ENCODE peak calls at places on chromosomes 6 and 20, in nine cellular contexts. K, H, N, X, C, I, O, D and L are unnamed samples.
A peak's percentile ranks its signal among the peaks of the same experiment; 100 is the strongest.

GRCh38 chr20:45489083-45489531 is 19.6 kb downstream of the WFDC2 start:
- DNase-seq in K (no peak), H (peak; percentile 88), N (peak; percentile 33), X (no peak), C (no peak), I (no peak), O (no peak), D (no peak), L (no peak)

GRCh38 chr20:35661013-35661412 is 3.7 kb downstream of the CPNE1 start:
- DNase-seq in K (no peak), H (peak; percentile 46), N (no peak), X (no peak), C (no peak), I (no peak), O (no peak), D (no peak), L (no peak)

GRCh38 chr6:19033683-19034082 is 646.5 kb downstream of the RNF144B start:
- DNase-seq in K (no peak), H (no peak), N (no peak), X (no peak), C (no peak), I (no peak), O (no peak), D (no peak), L (no peak)

GRCh38 chr20:4087923-4088322 is 72.6 kb upstream of the RNF24 start:
- DNase-seq in K (no peak), H (no peak), N (no peak), X (no peak), C (no peak), I (no peak), O (no peak), D (no peak), L (no peak)

GRCh38 chr6:54810182-54810581 is 36.4 kb upstream of the FAM83B start:
- DNase-seq in K (no peak), H (peak; percentile 16), N (peak; percentile 42), X (no peak), C (no peak), I (no peak), O (no peak), D (no peak), L (no peak)

GRCh38 chr6:5384276-5384675 is 123.0 kb downstream of the FARS2 start:
- DNase-seq in K (no peak), H (no peak), N (no peak), X (no peak), C (no peak), I (no peak), O (no peak), D (no peak), L (no peak)

GRCh38 chr6:159541296-159541695 is 151.7 kb downstream of the SOD2 start:
- DNase-seq in K (no peak), H (no peak), N (no peak), X (no peak), C (peak; percentile 26), I (no peak), O (no peak), D (no peak), L (no peak)

GRCh38 chr20:63529861-63530787 is 7.1 kb downstream of the PTK6 start:
- DNase-seq in K (peak; percentile 18), H (no peak), N (no peak), X (peak; percentile 50), C (no peak), I (no peak), O (no peak), D (peak; percentile 22), L (no peak)

GRCh38 chr20:12847862-12848261 is 160.9 kb upstream of the SPTLC3 start:
- DNase-seq in K (no peak), H (peak; percentile 35), N (no peak), X (no peak), C (peak; percentile 16), I (no peak), O (no peak), D (no peak), L (no peak)

GRCh38 chr6:46453221-46453620 is 38.0 kb downstream of the RCAN2 start:
- DNase-seq in K (no peak), H (peak; percentile 45), N (peak; percentile 79), X (no peak), C (no peak), I (no peak), O (no peak), D (no peak), L (no peak)

GRCh38 chr20:5504061-5504739 is 187.4 kb upstream of the PROKR2 start:
- DNase-seq in K (peak; percentile 76), H (no peak), N (peak; percentile 66), X (peak; percentile 76), C (peak; percentile 41), I (peak; percentile 51), O (no peak), D (no peak), L (no peak)

GRCh38 chr20:38286586-38287502 is 17.1 kb upstream of the BPI start:
- DNase-seq in K (no peak), H (no peak), N (no peak), X (no peak), C (no peak), I (peak; percentile 39), O (no peak), D (no peak), L (no peak)

GRCh38 chr6:53770690-53771320 is 24.0 kb upstream of the LRRC1 start:
- DNase-seq in K (no peak), H (peak; percentile 43), N (no peak), X (no peak), C (no peak), I (no peak), O (no peak), D (no peak), L (no peak)

GRCh38 chr20:38649275-38649891 is 47.8 kb downstream of the ARHGAP40 start:
- DNase-seq in K (no peak), H (no peak), N (peak; percentile 23), X (no peak), C (peak; percentile 38), I (no peak), O (peak; percentile 43), D (no peak), L (no peak)

GRCh38 chr20:11155156-11155805 is 481.5 kb upstream of the JAG1 start:
- DNase-seq in K (no peak), H (no peak), N (no peak), X (no peak), C (no peak), I (no peak), O (no peak), D (no peak), L (no peak)

GRCh38 chr6:2876210-2877056 is 26.7 kb downstream of the SERPINB9 start:
- DNase-seq in K (peak; percentile 74), H (peak; percentile 90), N (peak; percentile 92), X (peak; percentile 83), C (peak; percentile 67), I (peak; percentile 91), O (no peak), D (no peak), L (peak; percentile 79)

GRCh38 chr20:2470432-2471193 is at the start of gene SNRPB:
- DNase-seq in K (peak; percentile 98), H (peak; percentile 98), N (peak; percentile 100), X (peak; percentile 98), C (peak; percentile 97), I (peak; percentile 98), O (peak; percentile 99), D (peak; percentile 98), L (peak; percentile 88)

GRCh38 chr6:53734473-53735299 is 60.1 kb upstream of the LRRC1 start:
- DNase-seq in K (peak; percentile 68), H (peak; percentile 93), N (peak; percentile 26), X (no peak), C (peak; percentile 82), I (no peak), O (peak; percentile 42), D (peak; percentile 14), L (no peak)

GRCh38 chr6:98836025-98836961 is 1.9 kb downstream of the POU3F2 start:
- DNase-seq in K (no peak), H (no peak), N (no peak), X (no peak), C (peak; percentile 45), I (no peak), O (no peak), D (no peak), L (no peak)

DNA sequence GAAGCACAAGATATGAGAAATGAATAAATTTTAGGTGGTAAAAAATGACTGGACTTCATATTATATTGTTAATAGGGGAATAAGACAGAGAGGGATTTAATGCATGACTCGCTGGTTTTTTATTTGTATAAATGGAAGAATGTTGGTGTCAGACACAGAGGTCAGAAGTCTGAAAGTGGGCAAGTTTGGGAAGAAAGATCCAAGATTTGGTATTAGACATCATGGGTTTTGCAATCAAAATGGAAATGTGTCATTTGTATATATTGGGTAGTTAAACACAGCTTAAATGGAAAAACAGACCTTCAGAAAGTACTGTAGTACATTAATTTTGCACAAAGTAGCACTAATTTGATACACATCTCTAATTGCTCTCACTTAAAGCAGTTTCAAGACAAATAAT is 96.2 kb downstream of the EYA4 start:
- DNase-seq in K (no peak), H (no peak), N (peak; percentile 87), X (no peak), C (no peak), I (no peak), O (no peak), D (no peak), L (no peak)
- H3K36me3 ChIP-seq in K (no peaks in the 10 kb centered on the region), H (no peaks in the 10 kb centered on the region), N (no peaks in the 10 kb centered on the region), X (no peaks in the 10 kb centered on the region), C (no peaks in the 10 kb centered on the region), I (no peaks in the 10 kb centered on the region), O (no peaks in the 10 kb centered on the region), D (no peaks in the 10 kb centered on the region), L (no peaks in the 10 kb centered on the region)

GRCh38 chr20:49104365-49104648 is 58.2 kb downstream of the CSE1L start:
- DNase-seq in K (no peak), H (no peak), N (no peak), X (no peak), C (no peak), I (no peak), O (no peak), D (no peak), L (no peak)
- H3K36me3 ChIP-seq in K (no peaks in the 10 kb centered on the region), H (peaks cover 22% of the 10 kb centered on the region), N (peaks cover 6% of the 10 kb centered on the region), X (peaks cover 23% of the 10 kb centered on the region), C (peaks cover 56% of the 10 kb centered on the region), I (peaks cover 4% of the 10 kb centered on the region), O (peaks cover 66% of the 10 kb centered on the region), D (peaks cover 14% of the 10 kb centered on the region), L (peaks cover 52% of the 10 kb centered on the region)

DNA sequence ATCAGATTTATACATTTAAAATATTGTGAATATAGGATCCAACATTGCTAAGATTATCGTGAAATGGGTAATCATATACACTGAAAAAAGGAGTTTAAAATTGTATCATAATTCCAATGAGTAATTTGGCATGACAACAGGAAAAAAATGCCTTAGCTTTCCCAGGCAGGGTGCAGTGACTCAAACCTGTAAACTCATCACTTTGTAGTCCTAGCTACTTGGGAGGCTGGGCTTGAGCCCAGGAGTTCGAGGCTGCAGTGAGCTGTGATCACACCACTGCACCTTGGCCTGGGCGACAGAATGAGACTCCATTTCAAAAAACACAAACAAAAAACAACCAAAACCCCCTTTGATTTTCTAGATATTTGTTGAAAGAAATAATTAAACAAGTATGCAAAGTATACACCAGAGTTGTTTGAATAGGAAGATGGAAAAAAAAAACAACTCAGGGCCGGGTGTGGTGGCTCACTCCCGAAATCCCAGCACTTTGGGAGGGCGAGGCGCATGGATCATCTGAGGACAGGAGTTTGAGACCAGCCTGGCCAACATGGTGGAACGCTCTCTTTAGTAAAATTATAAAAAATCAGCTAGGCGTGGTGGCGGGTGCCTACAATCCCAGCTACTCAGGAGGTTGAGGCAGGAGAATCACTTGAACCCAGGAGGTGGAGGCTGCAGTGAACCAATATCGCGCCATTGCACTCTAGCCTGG is 98.7 kb downstream of the TRERF1 start:
- DNase-seq in K (no peak), H (peak; percentile 52), N (peak; percentile 66), X (no peak), C (no peak), I (no peak), O (no peak), D (no peak), L (no peak)
- H3K36me3 ChIP-seq in K (no peaks in the 10 kb centered on the region), H (no peaks in the 10 kb centered on the region), N (no peaks in the 10 kb centered on the region), X (no peaks in the 10 kb centered on the region), C (no peaks in the 10 kb centered on the region), I (no peaks in the 10 kb centered on the region), O (peaks cover 3% of the 10 kb centered on the region), D (no peaks in the 10 kb centered on the region), L (no peaks in the 10 kb centered on the region)

GRCh38 chr20:58670659-58671058 is 19.6 kb downstream of the STX16 start:
- DNase-seq in K (no peak), H (no peak), N (no peak), X (no peak), C (no peak), I (no peak), O (no peak), D (no peak), L (no peak)
- H3K36me3 ChIP-seq in K (peaks cover 10% of the 10 kb centered on the region), H (peaks cover 22% of the 10 kb centered on the region), N (peaks cover 4% of the 10 kb centered on the region), X (peaks cover 24% of the 10 kb centered on the region), C (peaks cover 67% of the 10 kb centered on the region), I (peaks cover 9% of the 10 kb centered on the region), O (peaks cover 73% of the 10 kb centered on the region), D (peaks cover 58% of the 10 kb centered on the region), L (peaks cover 61% of the 10 kb centered on the region)